ENCODE peak calls at places on chromosomes 5 and 9, in eight cellular contexts. D, N, O, R, Z, X, E and B are unnamed samples. For H4K20me1, the result is how much of the 10 kb centered on the place peaks cover.

GRCh38 chr9:12765399-12765798 is 9.4 kb upstream of the LURAP1L start:
- DNase-seq in O (no peak), D (no peak), E (no peak), R (no peak), Z (no peak), X (no peak), N (no peak), B (no peak)

GRCh38 chr5:55530669-55531068 is 4.1 kb downstream of the PLPP1 start:
- DNase-seq in N (no peak), E (no peak), X (no peak), O (peak), D (no peak), R (no peak), Z (peak), B (no peak)

GRCh38 chr5:112419050-112419595 is at the start of gene EPB41L4A:
- DNase-seq in E (no peak), Z (peak), N (no peak), O (peak), R (no peak), X (no peak), D (peak), B (peak)

GRCh38 chr5:1312993-1313833 is 18.3 kb upstream of the TERT start:
- DNase-seq in O (no peak), E (peak), D (no peak), X (no peak), N (no peak), R (no peak), Z (no peak), B (peak)

GRCh38 chr5:167050568-167051214 is 1240.8 kb upstream of the WWC1 start:
- DNase-seq in X (no peak), O (peak), E (no peak), D (peak), N (no peak), Z (no peak), R (no peak), B (no peak)

GRCh38 chr9:114382951-114383865 is 4.6 kb downstream of the AKNA start:
- DNase-seq in N (no peak), Z (peak), R (no peak), D (no peak), X (no peak), E (no peak), O (peak), B (no peak)

GRCh38 chr5:172150514-172151425 is 37.3 kb downstream of the STK10 start:
- DNase-seq in N (no peak), O (no peak), E (no peak), R (no peak), Z (no peak), D (no peak), X (no peak), B (no peak)

GRCh38 chr9:4137234-4137633 is 162.6 kb downstream of the GLIS3 start:
- DNase-seq in O (peak), X (peak), Z (no peak), D (peak), N (peak), E (no peak), R (peak), B (peak)

GRCh38 chr9:35518212-35518917 is 28.5 kb downstream of the RUSC2 start:
- DNase-seq in O (peak), Z (peak), N (peak), X (peak), E (no peak), D (peak), R (peak), B (peak)

GRCh38 chr9:110821064-110821463 is 152.5 kb downstream of the MUSK start:
- DNase-seq in X (no peak), E (no peak), R (no peak), D (no peak), O (no peak), Z (no peak), N (no peak), B (no peak)

GRCh38 chr5:121630402-121630801 is 221.3 kb upstream of the FTMT start:
- DNase-seq in E (no peak), Z (peak), N (peak), O (peak), X (no peak), D (no peak), R (no peak), B (no peak)

GRCh38 chr9:127802576-127803443 is at the start of gene FPGS:
- DNase-seq in O (peak), R (peak), E (peak), D (peak), N (peak), X (peak), Z (peak), B (peak)
- H2AFZ ChIP-seq in O (peak), R (peak), E (peak), D (peak), N (peak), X (peak), Z (peak), B (peak)

GRCh38 chr9:14314424-14314928 is 535 bp upstream of the NFIB start:
- DNase-seq in R (peak), X (peak), N (peak), E (no peak), O (peak), Z (peak), D (peak), B (peak)

GRCh38 chr9:14312721-14313377 is 1.1 kb downstream of the NFIB start:
- DNase-seq in X (no peak), O (peak), Z (peak), D (peak), N (peak), R (no peak), E (no peak), B (no peak)

GRCh38 chr9:14313951-14314423 is at the start of gene NFIB:
- DNase-seq in R (no peak), Z (peak), N (peak), D (peak), O (peak), E (no peak), X (no peak), B (no peak)

GRCh38 chr9:14311940-14312572 is 1.9 kb downstream of the NFIB start:
- DNase-seq in D (peak), N (peak), R (no peak), O (no peak), Z (no peak), X (no peak), E (no peak), B (peak)

GRCh38 chr9:14313378-14313940 is 482 bp downstream of the NFIB start:
- DNase-seq in D (peak), X (no peak), Z (peak), O (peak), E (no peak), N (peak), R (no peak), B (peak)
- TF ChIP-seq EZH2 in D (no peak), X (peak), Z (peak), O (peak), E (peak), N (no peak), R (peak), B (no peak)

DNA sequence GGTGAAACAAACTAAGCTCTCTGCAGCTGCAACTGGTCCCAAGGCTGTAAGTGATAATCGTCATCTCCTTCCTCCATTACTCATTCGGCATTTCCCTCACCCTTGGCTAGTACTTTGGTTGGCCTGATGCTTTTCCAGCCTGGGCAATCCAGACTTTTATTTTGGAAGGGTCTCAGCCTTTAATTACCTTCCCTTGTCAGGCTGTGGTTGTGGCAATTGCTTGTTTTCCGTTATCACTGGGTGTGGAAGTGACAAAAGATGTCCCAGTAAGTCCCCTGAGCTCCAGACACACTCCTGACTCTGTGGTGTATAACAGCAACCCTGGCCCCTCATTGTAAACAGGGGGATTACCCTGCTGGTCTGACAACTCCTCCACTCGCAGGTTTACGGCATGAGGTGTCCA is 6.3 kb upstream of the FAF2 start:
- DNase-seq in X (no peak), E (no peak), R (no peak), D (peak), O (peak), Z (peak), N (peak), B (no peak)
- H4K20me1 ChIP-seq in X (under half), E (under half), R (under half), D (under half), O (under half), Z (under half), N (under half), B (under half)

DNA sequence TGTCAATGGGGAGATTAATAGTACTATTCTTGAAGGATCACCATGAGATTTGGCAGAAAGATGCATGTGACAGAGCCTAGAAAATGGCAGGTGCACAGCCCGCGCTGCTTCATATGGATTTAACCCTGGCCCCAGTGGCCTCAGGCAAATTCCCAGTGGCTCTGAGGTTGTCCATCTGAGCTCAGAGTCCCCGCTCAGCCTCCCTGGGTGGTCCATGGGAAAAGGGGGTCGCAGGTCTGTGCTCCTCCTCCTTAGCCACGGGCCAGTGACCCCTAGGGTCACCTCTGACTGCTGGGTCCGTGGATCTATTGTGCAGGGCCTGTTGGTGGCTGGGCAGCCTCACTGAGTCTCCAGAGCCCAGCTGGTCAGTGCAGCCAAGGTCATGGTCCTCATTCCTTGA is 93.3 kb upstream of the BOD1 start:
- DNase-seq in E (no peak), O (no peak), Z (peak), R (no peak), D (no peak), X (no peak), N (no peak), B (no peak)
- H2AFZ ChIP-seq in E (no peak), O (no peak), Z (no peak), R (no peak), D (no peak), X (no peak), N (no peak), B (no peak)